ENCODE peak calls at places on chromosomes 13 and 19, in four cellular contexts. One of them, this sample, is unnamed.

GRCh38 chr19:11973020-11973810 is 8.4 kb downstream of the ZNF763 start:
- DNase-seq in H1: no peak
- DNase-seq in HepG2: no peak
- DNase-seq in K562: no peak
- DNase-seq in this sample: no peak

GRCh38 chr13:47549219-47549752 is 451.8 kb downstream of the SUCLA2 start:
- DNase-seq in H1: no peak
- DNase-seq in HepG2: no peak
- DNase-seq in K562: no peak
- DNase-seq in this sample: no peak

GRCh38 chr19:7769171-7769570 is 6.1 kb downstream of the CLEC4M start:
- DNase-seq in H1: no peak
- DNase-seq in HepG2: no peak
- DNase-seq in K562: no peak
- DNase-seq in this sample: no peak

GRCh38 chr13:83136660-83137059 is 745.6 kb downstream of the SLITRK1 start:
- DNase-seq in H1: no peak
- DNase-seq in HepG2: no peak
- DNase-seq in K562: no peak
- DNase-seq in this sample: no peak

GRCh38 chr19:20388826-20389225 is 176.8 kb downstream of the ZNF737 start:
- DNase-seq in H1: no peak
- DNase-seq in HepG2: no peak
- DNase-seq in K562: no peak
- DNase-seq in this sample: no peak

GRCh38 chr13:44218501-44219240 is 155.0 kb upstream of the SERP2 start:
- DNase-seq in H1: no peak
- DNase-seq in HepG2: no peak
- DNase-seq in K562: no peak
- DNase-seq in this sample: no peak

GRCh38 chr19:40605201-40605971 is 4.2 kb downstream of the LTBP4 start:
- DNase-seq in H1: no peak
- DNase-seq in HepG2: peak; percentile 22
- DNase-seq in K562: peak; percentile 53
- DNase-seq in this sample: peak; percentile 31

GRCh38 chr13:79735228-79735627 is 254.3 kb downstream of the NDFIP2 start:
- DNase-seq in H1: no peak
- DNase-seq in HepG2: no peak
- DNase-seq in K562: no peak
- DNase-seq in this sample: peak; percentile 41

GRCh38 chr13:59531571-59532091 is 632.1 kb downstream of the DIAPH3 start:
- DNase-seq in H1: no peak
- DNase-seq in HepG2: peak; percentile 3
- DNase-seq in K562: peak; percentile 11
- DNase-seq in this sample: peak; percentile 89

GRCh38 chr13:29906432-29907011 is 56.1 kb upstream of the UBL3 start:
- DNase-seq in H1: no peak
- DNase-seq in HepG2: no peak
- DNase-seq in K562: no peak
- DNase-seq in this sample: no peak

GRCh38 chr19:55152017-55152416 is 3.0 kb upstream of the TNNT1 start:
- DNase-seq in H1: no peak
- DNase-seq in HepG2: no peak
- DNase-seq in K562: no peak
- DNase-seq in this sample: no peak

GRCh38 chr13:85379433-85379832 is 419.8 kb downstream of the SLITRK6 start:
- DNase-seq in H1: no peak
- DNase-seq in HepG2: no peak
- DNase-seq in K562: no peak
- DNase-seq in this sample: no peak

GRCh38 chr13:58953638-58954037 is 1210.1 kb downstream of the DIAPH3 start:
- DNase-seq in H1: no peak
- DNase-seq in HepG2: no peak
- DNase-seq in K562: no peak
- DNase-seq in this sample: no peak

GRCh38 chr13:51717786-51718398 is 86.1 kb downstream of the DHRS12 start:
- DNase-seq in H1: no peak
- DNase-seq in HepG2: no peak
- DNase-seq in K562: no peak
- DNase-seq in this sample: peak; percentile 22

GRCh38 chr13:85650613-85651012 is 148.6 kb downstream of the SLITRK6 start:
- DNase-seq in H1: no peak
- DNase-seq in HepG2: no peak
- DNase-seq in K562: no peak
- DNase-seq in this sample: no peak

GRCh38 chr13:48531416-48532145 is 1.3 kb downstream of the RCBTB2 start:
- DNase-seq in H1: no peak
- DNase-seq in HepG2: peak; percentile 13
- DNase-seq in K562: no peak
- DNase-seq in this sample: no peak

GRCh38 chr19:48635263-48635965 is 1.8 kb downstream of the DBP start:
- DNase-seq in H1: no peak
- DNase-seq in HepG2: no peak
- DNase-seq in K562: peak; percentile 89
- DNase-seq in this sample: no peak

GRCh38 chr19:46718157-46718933 is 1.4 kb upstream of the PRKD2 start:
- DNase-seq in H1: no peak
- DNase-seq in HepG2: no peak
- DNase-seq in K562: no peak
- DNase-seq in this sample: no peak

GRCh38 chr19:44694184-44694579 is 4.8 kb upstream of the CEACAM16 start:
- DNase-seq in H1: no peak
- DNase-seq in HepG2: no peak
- DNase-seq in K562: peak; percentile 44
- DNase-seq in this sample: no peak

GRCh38 chr19:3293560-3293959 is 69.1 kb downstream of the CELF5 start:
- DNase-seq in H1: no peak
- DNase-seq in HepG2: no peak
- DNase-seq in K562: no peak
- DNase-seq in this sample: no peak

GRCh38 chr19:18839465-18840287 is 7.9 kb downstream of the UPF1 start:
- DNase-seq in H1: no peak
- DNase-seq in HepG2: peak; percentile 87
- DNase-seq in K562: no peak
- DNase-seq in this sample: no peak

GRCh38 chr13:112910016-112910415 is 59.0 kb upstream of the MCF2L start:
- DNase-seq in H1: no peak
- DNase-seq in HepG2: no peak
- DNase-seq in K562: no peak
- DNase-seq in this sample: no peak

GRCh38 chr13:32527151-32527550 is 11.4 kb downstream of the N4BP2L2 start:
- DNase-seq in H1: no peak
- DNase-seq in HepG2: no peak
- DNase-seq in K562: no peak
- DNase-seq in this sample: no peak

GRCh38 chr13:77514336-77514726 is 21.2 kb upstream of the SCEL start:
- DNase-seq in H1: no peak
- DNase-seq in HepG2: no peak
- DNase-seq in K562: no peak
- DNase-seq in this sample: no peak

GRCh38 chr19:31338069-31338767 is 11.0 kb downstream of the TSHZ3 start:
- DNase-seq in H1: no peak
- DNase-seq in HepG2: peak; percentile 18
- DNase-seq in K562: peak; percentile 26
- DNase-seq in this sample: peak; percentile 85

GRCh38 chr13:35470671-35471465 is 5.6 kb downstream of the MAB21L1 start:
- DNase-seq in H1: no peak
- DNase-seq in HepG2: no peak
- DNase-seq in K562: no peak
- DNase-seq in this sample: peak; percentile 2

GRCh38 chr13:83702021-83702420 is 180.3 kb downstream of the SLITRK1 start:
- DNase-seq in H1: no peak
- DNase-seq in HepG2: no peak
- DNase-seq in K562: no peak
- DNase-seq in this sample: no peak

GRCh38 chr13:102571075-102571474 is 25.7 kb upstream of the TPP2 start:
- DNase-seq in H1: no peak
- DNase-seq in HepG2: peak; percentile 6
- DNase-seq in K562: no peak
- DNase-seq in this sample: no peak

GRCh38 chr13:59906413-59907027 is 257.2 kb downstream of the DIAPH3 start:
- DNase-seq in H1: no peak
- DNase-seq in HepG2: peak; percentile 1
- DNase-seq in K562: no peak
- DNase-seq in this sample: peak; percentile 58

GRCh38 chr19:18009412-18010066 is 1.6 kb downstream of the ARRDC2 start:
- DNase-seq in H1: no peak
- DNase-seq in HepG2: peak; percentile 64
- DNase-seq in K562: peak; percentile 3
- DNase-seq in this sample: peak; percentile 17

GRCh38 chr13:25371158-25371557 is 616 bp upstream of the ATP8A2 start:
- DNase-seq in H1: no peak
- DNase-seq in HepG2: no peak
- DNase-seq in K562: no peak
- DNase-seq in this sample: no peak

GRCh38 chr19:4327877-4328242 is 10.8 kb downstream of the STAP2 start:
- DNase-seq in H1: no peak
- DNase-seq in HepG2: no peak
- DNase-seq in K562: no peak
- DNase-seq in this sample: no peak

GRCh38 chr19:4326837-4327251 is 11.8 kb downstream of the STAP2 start:
- DNase-seq in H1: no peak
- DNase-seq in HepG2: no peak
- DNase-seq in K562: peak; percentile 86
- DNase-seq in this sample: no peak

GRCh38 chr19:4326215-4326836 is 12.3 kb downstream of the STAP2 start:
- DNase-seq in H1: no peak
- DNase-seq in HepG2: no peak
- DNase-seq in K562: no peak
- DNase-seq in this sample: no peak

GRCh38 chr19:4328243-4328990 is 10.2 kb downstream of the STAP2 start:
- DNase-seq in H1: peak; percentile 93
- DNase-seq in HepG2: no peak
- DNase-seq in K562: peak; percentile 96
- DNase-seq in this sample: peak; percentile 74

DNA sequence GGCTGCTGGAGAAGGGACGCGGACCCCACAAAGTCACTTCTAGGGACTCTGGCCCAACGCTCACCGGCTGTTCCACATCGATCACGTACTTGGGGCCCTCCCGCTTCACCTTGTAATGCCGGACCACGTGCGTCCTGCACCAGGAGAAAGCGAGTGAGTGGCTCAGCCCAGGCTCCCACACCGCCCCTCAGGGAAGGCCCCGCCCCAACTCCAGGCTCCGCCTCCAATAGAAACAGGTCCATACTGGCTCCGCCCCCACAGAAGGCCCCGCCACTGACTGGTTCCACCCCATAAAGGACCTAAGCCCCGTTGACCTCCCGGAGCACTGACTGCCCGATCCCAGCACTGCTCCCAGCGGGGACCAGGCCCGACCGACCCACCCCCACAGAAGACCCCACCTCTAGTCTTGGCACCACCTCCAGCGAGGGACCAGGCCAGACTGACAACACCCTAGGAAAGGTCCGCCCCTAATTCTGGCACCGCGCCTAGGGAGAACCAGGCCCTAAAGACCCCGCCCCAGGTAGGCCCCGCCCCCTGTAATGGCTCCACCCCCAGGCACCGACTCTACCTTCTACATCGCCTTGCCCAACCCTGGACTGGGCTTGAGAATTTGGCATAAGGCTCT is 11.3 kb downstream of the STAP2 start:
- DNase-seq in H1: peak; percentile 89
- DNase-seq in HepG2: no peak
- DNase-seq in K562: peak; percentile 91
- DNase-seq in this sample: peak; percentile 13
- TF ChIP-seq MAFK in H1: no peak
- TF ChIP-seq MAFK in HepG2: no peak
- TF ChIP-seq MAFK in K562: peak; percentile 1
- TF ChIP-seq MAFK in this sample: no peak

DNA sequence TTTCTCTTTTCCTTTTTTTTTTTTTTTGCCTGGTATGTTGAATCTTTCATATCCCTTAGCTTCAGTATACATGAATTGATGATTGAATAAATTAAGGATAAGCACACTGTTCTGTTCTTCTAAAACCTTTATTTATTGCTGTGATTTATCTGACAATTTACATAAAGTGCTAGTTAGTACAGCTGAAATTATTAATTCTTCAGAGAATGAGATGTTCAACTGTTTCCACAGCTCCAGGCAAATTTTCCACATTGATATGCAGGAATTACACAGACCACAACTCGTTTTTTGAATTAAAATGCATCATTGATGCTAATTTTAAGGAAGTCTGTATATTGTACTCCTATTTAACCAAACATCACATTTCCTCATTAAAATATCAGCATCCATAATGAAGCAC is 136.4 kb upstream of the TMTC4 start:
- DNase-seq in H1: no peak
- DNase-seq in HepG2: no peak
- DNase-seq in K562: no peak
- DNase-seq in this sample: no peak
- H3K9ac ChIP-seq in H1: no peak overlapping the region
- H3K9ac ChIP-seq in HepG2: no peak overlapping the region
- H3K9ac ChIP-seq in K562: no peak overlapping the region
- H3K9ac ChIP-seq in this sample: no peak overlapping the region

GRCh38 chr13:39571502-39572092 is 31.4 kb downstream of the LHFPL6 start:
- DNase-seq in H1: no peak
- DNase-seq in HepG2: no peak
- DNase-seq in K562: no peak
- DNase-seq in this sample: no peak
- TF ChIP-seq RFX5 in H1: no peak
- TF ChIP-seq RFX5 in HepG2: no peak
- TF ChIP-seq RFX5 in K562: no peak
- TF ChIP-seq RFX5 in this sample: no peak

DNA sequence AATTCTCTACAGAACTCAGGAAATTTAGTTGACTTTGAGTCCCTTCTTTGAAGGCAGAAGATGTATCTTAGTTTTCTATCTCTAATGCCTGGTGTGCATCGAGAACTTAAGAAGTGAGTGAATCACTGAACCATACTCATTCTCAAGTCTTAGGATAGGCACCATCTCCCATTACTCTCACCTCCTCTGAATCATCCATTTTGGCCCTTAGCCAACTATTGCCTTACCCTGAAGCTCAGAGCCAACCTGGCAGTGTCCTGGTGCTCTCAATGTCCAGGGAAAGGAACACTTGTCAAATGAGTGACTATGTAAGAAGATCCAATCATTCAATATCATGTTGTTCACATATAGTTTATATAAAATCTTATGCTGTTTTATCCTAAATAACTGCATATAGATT is 146.6 kb downstream of the RGCC start:
- DNase-seq in H1: no peak
- DNase-seq in HepG2: no peak
- DNase-seq in K562: peak; percentile 13
- DNase-seq in this sample: peak; percentile 78
- TF ChIP-seq MAFK in H1: no peak
- TF ChIP-seq MAFK in HepG2: no peak
- TF ChIP-seq MAFK in K562: no peak
- TF ChIP-seq MAFK in this sample: no peak